ENCODE peak calls at places on chromosomes 3 and 15, in five cellular contexts. Q is T-helper 17 cell, I is KBM-7, L is fibroblast of lung, B is renal cortical epithelial cell. E is an unnamed sample.
A peak's percentile ranks its signal among the peaks of the same experiment; 100 is the strongest.

GRCh38 chr3:128294999-128295468 is 141.8 kb downstream of the EEFSEC start:
- DNase-seq in I (no peak), L (no peak), B (no peak), Q (no peak), E (no peak)

GRCh38 chr3:151146071-151146730 is 56.8 kb downstream of the GPR171 start:
- DNase-seq in Q (peak; percentile 13), B (peak; percentile 88), L (peak; percentile 78), I (peak; percentile 87), E (peak; percentile 66)

GRCh38 chr3:134867277-134867676 is 72.2 kb downstream of the EPHB1 start:
- DNase-seq in B (no peak), L (no peak), I (no peak), Q (no peak), E (no peak)

GRCh38 chr3:194985031-194985578 is 285.9 kb downstream of the XXYLT1 start:
- DNase-seq in B (peak; percentile 15), L (peak; percentile 77), I (no peak), Q (no peak), E (no peak)

GRCh38 chr3:40324621-40325020 is 15.1 kb downstream of the EIF1B start:
- DNase-seq in L (no peak), B (no peak), I (no peak), Q (no peak), E (no peak)

GRCh38 chr15:60523056-60523455 is 44.1 kb upstream of the ICE2 start:
- DNase-seq in B (no peak), L (peak; percentile 44), Q (no peak), I (no peak), E (no peak)

GRCh38 chr15:25784876-25785642 is 78.1 kb downstream of the ATP10A start:
- DNase-seq in I (no peak), Q (no peak), B (no peak), L (peak; percentile 73), E (no peak)

GRCh38 chr15:49865925-49866757 is 245.3 kb downstream of the DTWD1 start:
- DNase-seq in L (no peak), B (peak; percentile 10), Q (no peak), I (no peak), E (no peak)